ENCODE peak calls at places on chromosomes 3 and 15, in nine cellular contexts. One of them, this sample, is unnamed.

GRCh38 chr3:46734773-46735172 is 17.1 kb upstream of the PRSS50 start:
- DNase-seq in NCI-H460: no peak
- DNase-seq in head of caudate nucleus: no peak
- DNase-seq in fibroblast of mammary gland: no peak
- DNase-seq in omental fat pad: no peak
- DNase-seq in activated CD4-positive, alpha-beta T cell treated with anti-CD3 and anti-CD28 coated beads for 24 hours: no peak
- DNase-seq in NCI-H1436: no peak
- DNase-seq in AG08395: no peak
- DNase-seq in activated T-helper 9 cell treated with anti-CD3 and anti-CD28 coated beads, Interleukin-2, amount 50 U/mL, for 16 hours: no peak
- DNase-seq in this sample: no peak

GRCh38 chr15:99424978-99425665 is 140.7 kb upstream of the MEF2A start:
- DNase-seq in NCI-H460: no peak
- DNase-seq in head of caudate nucleus: peak; percentile 33
- DNase-seq in fibroblast of mammary gland: peak; percentile 85
- DNase-seq in omental fat pad: peak; percentile 21
- DNase-seq in activated CD4-positive, alpha-beta T cell treated with anti-CD3 and anti-CD28 coated beads for 24 hours: peak; percentile 46
- DNase-seq in NCI-H1436: no peak
- DNase-seq in AG08395: peak; percentile 77
- DNase-seq in activated T-helper 9 cell treated with anti-CD3 and anti-CD28 coated beads, Interleukin-2, amount 50 U/mL, for 16 hours: peak; percentile 25
- DNase-seq in this sample: peak; percentile 70

GRCh38 chr3:139124197-139124596 is 79.5 kb upstream of the PRR23C start:
- DNase-seq in NCI-H460: no peak
- DNase-seq in head of caudate nucleus: no peak
- DNase-seq in fibroblast of mammary gland: no peak
- DNase-seq in omental fat pad: no peak
- DNase-seq in activated CD4-positive, alpha-beta T cell treated with anti-CD3 and anti-CD28 coated beads for 24 hours: no peak
- DNase-seq in NCI-H1436: no peak
- DNase-seq in AG08395: no peak
- DNase-seq in activated T-helper 9 cell treated with anti-CD3 and anti-CD28 coated beads, Interleukin-2, amount 50 U/mL, for 16 hours: no peak
- DNase-seq in this sample: no peak

GRCh38 chr15:43246261-43246764 is 20.4 kb downstream of the TGM5 start:
- DNase-seq in NCI-H460: no peak
- DNase-seq in head of caudate nucleus: no peak
- DNase-seq in fibroblast of mammary gland: no peak
- DNase-seq in omental fat pad: no peak
- DNase-seq in activated CD4-positive, alpha-beta T cell treated with anti-CD3 and anti-CD28 coated beads for 24 hours: no peak
- DNase-seq in NCI-H1436: no peak
- DNase-seq in AG08395: no peak
- DNase-seq in activated T-helper 9 cell treated with anti-CD3 and anti-CD28 coated beads, Interleukin-2, amount 50 U/mL, for 16 hours: no peak
- DNase-seq in this sample: no peak

GRCh38 chr3:16309558-16309957 is 44.5 kb downstream of the OXNAD1 start:
- DNase-seq in NCI-H460: no peak
- DNase-seq in head of caudate nucleus: no peak
- DNase-seq in fibroblast of mammary gland: peak; percentile 61
- DNase-seq in omental fat pad: no peak
- DNase-seq in activated CD4-positive, alpha-beta T cell treated with anti-CD3 and anti-CD28 coated beads for 24 hours: peak; percentile 37
- DNase-seq in NCI-H1436: no peak
- DNase-seq in AG08395: no peak
- DNase-seq in activated T-helper 9 cell treated with anti-CD3 and anti-CD28 coated beads, Interleukin-2, amount 50 U/mL, for 16 hours: peak; percentile 43
- DNase-seq in this sample: no peak

GRCh38 chr15:65006876-65007275 is 17.2 kb upstream of the SPG21 start:
- DNase-seq in NCI-H460: no peak
- DNase-seq in head of caudate nucleus: no peak
- DNase-seq in fibroblast of mammary gland: no peak
- DNase-seq in omental fat pad: no peak
- DNase-seq in activated CD4-positive, alpha-beta T cell treated with anti-CD3 and anti-CD28 coated beads for 24 hours: no peak
- DNase-seq in NCI-H1436: no peak
- DNase-seq in AG08395: no peak
- DNase-seq in activated T-helper 9 cell treated with anti-CD3 and anti-CD28 coated beads, Interleukin-2, amount 50 U/mL, for 16 hours: no peak
- DNase-seq in this sample: no peak

GRCh38 chr3:130425484-130425883 is 80.0 kb downstream of the COL6A5 start:
- DNase-seq in NCI-H460: no peak
- DNase-seq in head of caudate nucleus: no peak
- DNase-seq in fibroblast of mammary gland: no peak
- DNase-seq in omental fat pad: no peak
- DNase-seq in activated CD4-positive, alpha-beta T cell treated with anti-CD3 and anti-CD28 coated beads for 24 hours: no peak
- DNase-seq in NCI-H1436: no peak
- DNase-seq in AG08395: no peak
- DNase-seq in activated T-helper 9 cell treated with anti-CD3 and anti-CD28 coated beads, Interleukin-2, amount 50 U/mL, for 16 hours: no peak
- DNase-seq in this sample: peak; percentile 57

GRCh38 chr3:16828815-16829214 is 55.9 kb upstream of the PLCL2 start:
- DNase-seq in NCI-H460: peak; percentile 1
- DNase-seq in head of caudate nucleus: no peak
- DNase-seq in fibroblast of mammary gland: peak; percentile 83
- DNase-seq in omental fat pad: no peak
- DNase-seq in activated CD4-positive, alpha-beta T cell treated with anti-CD3 and anti-CD28 coated beads for 24 hours: no peak
- DNase-seq in NCI-H1436: no peak
- DNase-seq in AG08395: peak; percentile 31
- DNase-seq in activated T-helper 9 cell treated with anti-CD3 and anti-CD28 coated beads, Interleukin-2, amount 50 U/mL, for 16 hours: peak; percentile 19
- DNase-seq in this sample: peak; percentile 66

GRCh38 chr15:38490231-38490630 is 36.3 kb downstream of the FAM98B start:
- DNase-seq in NCI-H460: no peak
- DNase-seq in head of caudate nucleus: no peak
- DNase-seq in fibroblast of mammary gland: no peak
- DNase-seq in omental fat pad: no peak
- DNase-seq in activated CD4-positive, alpha-beta T cell treated with anti-CD3 and anti-CD28 coated beads for 24 hours: no peak
- DNase-seq in NCI-H1436: no peak
- DNase-seq in AG08395: peak; percentile 5
- DNase-seq in activated T-helper 9 cell treated with anti-CD3 and anti-CD28 coated beads, Interleukin-2, amount 50 U/mL, for 16 hours: no peak
- DNase-seq in this sample: peak; percentile 30

GRCh38 chr3:9000041-9000440 is 36.8 kb upstream of the RAD18 start:
- DNase-seq in NCI-H460: no peak
- DNase-seq in head of caudate nucleus: no peak
- DNase-seq in fibroblast of mammary gland: no peak
- DNase-seq in omental fat pad: no peak
- DNase-seq in activated CD4-positive, alpha-beta T cell treated with anti-CD3 and anti-CD28 coated beads for 24 hours: no peak
- DNase-seq in NCI-H1436: no peak
- DNase-seq in AG08395: no peak
- DNase-seq in activated T-helper 9 cell treated with anti-CD3 and anti-CD28 coated beads, Interleukin-2, amount 50 U/mL, for 16 hours: no peak
- DNase-seq in this sample: no peak

GRCh38 chr3:143824675-143825074 is 23.6 kb downstream of the SLC9A9 start:
- DNase-seq in NCI-H460: no peak
- DNase-seq in head of caudate nucleus: no peak
- DNase-seq in fibroblast of mammary gland: peak; percentile 48
- DNase-seq in omental fat pad: no peak
- DNase-seq in activated CD4-positive, alpha-beta T cell treated with anti-CD3 and anti-CD28 coated beads for 24 hours: no peak
- DNase-seq in NCI-H1436: no peak
- DNase-seq in AG08395: peak; percentile 39
- DNase-seq in activated T-helper 9 cell treated with anti-CD3 and anti-CD28 coated beads, Interleukin-2, amount 50 U/mL, for 16 hours: no peak
- DNase-seq in this sample: peak; percentile 81

GRCh38 chr3:41933154-41933676 is 28.7 kb downstream of the ULK4 start:
- DNase-seq in NCI-H460: no peak
- DNase-seq in head of caudate nucleus: no peak
- DNase-seq in fibroblast of mammary gland: peak; percentile 73
- DNase-seq in omental fat pad: no peak
- DNase-seq in activated CD4-positive, alpha-beta T cell treated with anti-CD3 and anti-CD28 coated beads for 24 hours: no peak
- DNase-seq in NCI-H1436: no peak
- DNase-seq in AG08395: peak; percentile 50
- DNase-seq in activated T-helper 9 cell treated with anti-CD3 and anti-CD28 coated beads, Interleukin-2, amount 50 U/mL, for 16 hours: no peak
- DNase-seq in this sample: peak; percentile 81

GRCh38 chr15:62603757-62604156 is 438.7 kb upstream of the C2CD4B start:
- DNase-seq in NCI-H460: no peak
- DNase-seq in head of caudate nucleus: no peak
- DNase-seq in fibroblast of mammary gland: peak; percentile 88
- DNase-seq in omental fat pad: no peak
- DNase-seq in activated CD4-positive, alpha-beta T cell treated with anti-CD3 and anti-CD28 coated beads for 24 hours: no peak
- DNase-seq in NCI-H1436: no peak
- DNase-seq in AG08395: peak; percentile 72
- DNase-seq in activated T-helper 9 cell treated with anti-CD3 and anti-CD28 coated beads, Interleukin-2, amount 50 U/mL, for 16 hours: no peak
- DNase-seq in this sample: peak; percentile 91

GRCh38 chr3:56801151-56801596 is 575 bp downstream of the ARHGEF3 start:
- DNase-seq in NCI-H460: no peak
- DNase-seq in head of caudate nucleus: no peak
- DNase-seq in fibroblast of mammary gland: no peak
- DNase-seq in omental fat pad: no peak
- DNase-seq in activated CD4-positive, alpha-beta T cell treated with anti-CD3 and anti-CD28 coated beads for 24 hours: no peak
- DNase-seq in NCI-H1436: no peak
- DNase-seq in AG08395: no peak
- DNase-seq in activated T-helper 9 cell treated with anti-CD3 and anti-CD28 coated beads, Interleukin-2, amount 50 U/mL, for 16 hours: no peak
- DNase-seq in this sample: no peak

GRCh38 chr3:141553055-141553454 is 66.2 kb downstream of the RASA2 start:
- DNase-seq in NCI-H460: no peak
- DNase-seq in head of caudate nucleus: no peak
- DNase-seq in fibroblast of mammary gland: no peak
- DNase-seq in omental fat pad: no peak
- DNase-seq in activated CD4-positive, alpha-beta T cell treated with anti-CD3 and anti-CD28 coated beads for 24 hours: no peak
- DNase-seq in NCI-H1436: no peak
- DNase-seq in AG08395: no peak
- DNase-seq in activated T-helper 9 cell treated with anti-CD3 and anti-CD28 coated beads, Interleukin-2, amount 50 U/mL, for 16 hours: no peak
- DNase-seq in this sample: no peak

GRCh38 chr15:65980824-65981456 is 111.6 kb downstream of the RAB11A start:
- DNase-seq in NCI-H460: peak; percentile 48
- DNase-seq in head of caudate nucleus: peak; percentile 60
- DNase-seq in fibroblast of mammary gland: peak; percentile 84
- DNase-seq in omental fat pad: peak; percentile 25
- DNase-seq in activated CD4-positive, alpha-beta T cell treated with anti-CD3 and anti-CD28 coated beads for 24 hours: no peak
- DNase-seq in NCI-H1436: no peak
- DNase-seq in AG08395: peak; percentile 92
- DNase-seq in activated T-helper 9 cell treated with anti-CD3 and anti-CD28 coated beads, Interleukin-2, amount 50 U/mL, for 16 hours: no peak
- DNase-seq in this sample: peak; percentile 67

GRCh38 chr3:71217640-71218222 is 365.8 kb downstream of the FOXP1 start:
- DNase-seq in NCI-H460: no peak
- DNase-seq in head of caudate nucleus: no peak
- DNase-seq in fibroblast of mammary gland: no peak
- DNase-seq in omental fat pad: no peak
- DNase-seq in activated CD4-positive, alpha-beta T cell treated with anti-CD3 and anti-CD28 coated beads for 24 hours: no peak
- DNase-seq in NCI-H1436: no peak
- DNase-seq in AG08395: no peak
- DNase-seq in activated T-helper 9 cell treated with anti-CD3 and anti-CD28 coated beads, Interleukin-2, amount 50 U/mL, for 16 hours: no peak
- DNase-seq in this sample: no peak

GRCh38 chr3:19065027-19065426 is 83.3 kb upstream of the KCNH8 start:
- DNase-seq in NCI-H460: no peak
- DNase-seq in head of caudate nucleus: no peak
- DNase-seq in fibroblast of mammary gland: no peak
- DNase-seq in omental fat pad: no peak
- DNase-seq in activated CD4-positive, alpha-beta T cell treated with anti-CD3 and anti-CD28 coated beads for 24 hours: no peak
- DNase-seq in NCI-H1436: no peak
- DNase-seq in AG08395: no peak
- DNase-seq in activated T-helper 9 cell treated with anti-CD3 and anti-CD28 coated beads, Interleukin-2, amount 50 U/mL, for 16 hours: no peak
- DNase-seq in this sample: no peak

GRCh38 chr3:50671331-50671730 is 3.4 kb upstream of the DOCK3 start:
- DNase-seq in NCI-H460: peak; percentile 26
- DNase-seq in head of caudate nucleus: no peak
- DNase-seq in fibroblast of mammary gland: peak; percentile 73
- DNase-seq in omental fat pad: no peak
- DNase-seq in activated CD4-positive, alpha-beta T cell treated with anti-CD3 and anti-CD28 coated beads for 24 hours: no peak
- DNase-seq in NCI-H1436: no peak
- DNase-seq in AG08395: peak; percentile 91
- DNase-seq in activated T-helper 9 cell treated with anti-CD3 and anti-CD28 coated beads, Interleukin-2, amount 50 U/mL, for 16 hours: no peak
- DNase-seq in this sample: peak; percentile 63

GRCh38 chr3:36451816-36452215 is 71.5 kb downstream of the STAC start:
- DNase-seq in NCI-H460: no peak
- DNase-seq in head of caudate nucleus: no peak
- DNase-seq in fibroblast of mammary gland: no peak
- DNase-seq in omental fat pad: no peak
- DNase-seq in activated CD4-positive, alpha-beta T cell treated with anti-CD3 and anti-CD28 coated beads for 24 hours: no peak
- DNase-seq in NCI-H1436: no peak
- DNase-seq in AG08395: no peak
- DNase-seq in activated T-helper 9 cell treated with anti-CD3 and anti-CD28 coated beads, Interleukin-2, amount 50 U/mL, for 16 hours: no peak
- DNase-seq in this sample: no peak

GRCh38 chr3:138195491-138195890 is 8.4 kb downstream of the ARMC8 start:
- DNase-seq in NCI-H460: no peak
- DNase-seq in head of caudate nucleus: no peak
- DNase-seq in fibroblast of mammary gland: no peak
- DNase-seq in omental fat pad: no peak
- DNase-seq in activated CD4-positive, alpha-beta T cell treated with anti-CD3 and anti-CD28 coated beads for 24 hours: no peak
- DNase-seq in NCI-H1436: no peak
- DNase-seq in AG08395: no peak
- DNase-seq in activated T-helper 9 cell treated with anti-CD3 and anti-CD28 coated beads, Interleukin-2, amount 50 U/mL, for 16 hours: no peak
- DNase-seq in this sample: no peak

GRCh38 chr15:47887181-47887580 is 169.9 kb downstream of the SEMA6D start:
- DNase-seq in NCI-H460: no peak
- DNase-seq in head of caudate nucleus: no peak
- DNase-seq in fibroblast of mammary gland: no peak
- DNase-seq in omental fat pad: no peak
- DNase-seq in activated CD4-positive, alpha-beta T cell treated with anti-CD3 and anti-CD28 coated beads for 24 hours: no peak
- DNase-seq in NCI-H1436: peak; percentile 68
- DNase-seq in AG08395: no peak
- DNase-seq in activated T-helper 9 cell treated with anti-CD3 and anti-CD28 coated beads, Interleukin-2, amount 50 U/mL, for 16 hours: no peak
- DNase-seq in this sample: no peak

GRCh38 chr3:52649461-52650210 is 36.1 kb downstream of the PBRM1 start:
- DNase-seq in NCI-H460: no peak
- DNase-seq in head of caudate nucleus: no peak
- DNase-seq in fibroblast of mammary gland: peak; percentile 64
- DNase-seq in omental fat pad: no peak
- DNase-seq in activated CD4-positive, alpha-beta T cell treated with anti-CD3 and anti-CD28 coated beads for 24 hours: no peak
- DNase-seq in NCI-H1436: no peak
- DNase-seq in AG08395: peak; percentile 36
- DNase-seq in activated T-helper 9 cell treated with anti-CD3 and anti-CD28 coated beads, Interleukin-2, amount 50 U/mL, for 16 hours: no peak
- DNase-seq in this sample: peak; percentile 48

GRCh38 chr15:76546805-76547204 is 210.2 kb downstream of the ISL2 start:
- DNase-seq in NCI-H460: no peak
- DNase-seq in head of caudate nucleus: no peak
- DNase-seq in fibroblast of mammary gland: no peak
- DNase-seq in omental fat pad: no peak
- DNase-seq in activated CD4-positive, alpha-beta T cell treated with anti-CD3 and anti-CD28 coated beads for 24 hours: no peak
- DNase-seq in NCI-H1436: no peak
- DNase-seq in AG08395: no peak
- DNase-seq in activated T-helper 9 cell treated with anti-CD3 and anti-CD28 coated beads, Interleukin-2, amount 50 U/mL, for 16 hours: no peak
- DNase-seq in this sample: no peak

GRCh38 chr3:9175421-9175820 is 74.0 kb downstream of the SRGAP3 start:
- DNase-seq in NCI-H460: no peak
- DNase-seq in head of caudate nucleus: no peak
- DNase-seq in fibroblast of mammary gland: no peak
- DNase-seq in omental fat pad: no peak
- DNase-seq in activated CD4-positive, alpha-beta T cell treated with anti-CD3 and anti-CD28 coated beads for 24 hours: no peak
- DNase-seq in NCI-H1436: no peak
- DNase-seq in AG08395: no peak
- DNase-seq in activated T-helper 9 cell treated with anti-CD3 and anti-CD28 coated beads, Interleukin-2, amount 50 U/mL, for 16 hours: no peak
- DNase-seq in this sample: no peak

This sample was measured in fibroblast of gingiva.